ENCODE peak calls at places on chromosomes 5 and 9, in six cellular contexts. One of them, this sample, is unnamed.

GRCh38 chr5:96001262-96001661 is 39.6 kb upstream of the ELL2 start:
- DNase-seq in GM12891: no peak
- DNase-seq in RCC 7860: no peak
- DNase-seq in activated B cell treated with CpG ODN at 0.5 μM for 24 hours: no peak
- DNase-seq in RPMI8226: no peak
- DNase-seq in AG08395: no peak
- DNase-seq in this sample: peak

GRCh38 chr9:76643399-76644117 is 120.7 kb upstream of the PCA3 start:
- DNase-seq in RPMI8226: peak
- DNase-seq in activated B cell treated with CpG ODN at 0.5 μM for 24 hours: no peak
- DNase-seq in AG08395: no peak
- DNase-seq in RCC 7860: no peak
- DNase-seq in GM12891: no peak
- DNase-seq in this sample: no peak

GRCh38 chr5:176535101-176535654 is 2.0 kb downstream of the RNF44 start:
- DNase-seq in GM12891: no peak
- DNase-seq in RCC 7860: peak
- DNase-seq in activated B cell treated with CpG ODN at 0.5 μM for 24 hours: no peak
- DNase-seq in AG08395: peak
- DNase-seq in RPMI8226: peak
- DNase-seq in this sample: peak

GRCh38 chr9:3875371-3876132 is 349.8 kb upstream of the RFX3 start:
- DNase-seq in RCC 7860: peak
- DNase-seq in activated B cell treated with CpG ODN at 0.5 μM for 24 hours: no peak
- DNase-seq in RPMI8226: no peak
- DNase-seq in AG08395: no peak
- DNase-seq in GM12891: no peak
- DNase-seq in this sample: peak

GRCh38 chr5:124342027-124342471 is 404.4 kb downstream of the ZNF608 start:
- DNase-seq in RCC 7860: no peak
- DNase-seq in AG08395: peak
- DNase-seq in RPMI8226: no peak
- DNase-seq in GM12891: no peak
- DNase-seq in activated B cell treated with CpG ODN at 0.5 μM for 24 hours: no peak
- DNase-seq in this sample: peak

GRCh38 chr9:126232461-126232860 is 94.2 kb upstream of the MVB12B start:
- DNase-seq in AG08395: no peak
- DNase-seq in GM12891: no peak
- DNase-seq in RCC 7860: peak
- DNase-seq in activated B cell treated with CpG ODN at 0.5 μM for 24 hours: no peak
- DNase-seq in RPMI8226: no peak
- DNase-seq in this sample: no peak

GRCh38 chr5:6755519-6755918 is 42.3 kb downstream of the TENT4A start:
- DNase-seq in RCC 7860: no peak
- DNase-seq in AG08395: no peak
- DNase-seq in activated B cell treated with CpG ODN at 0.5 μM for 24 hours: no peak
- DNase-seq in RPMI8226: no peak
- DNase-seq in GM12891: no peak
- DNase-seq in this sample: no peak

GRCh38 chr5:151659001-151659754 is 27.5 kb downstream of the SPARC start:
- DNase-seq in AG08395: peak
- DNase-seq in GM12891: peak
- DNase-seq in activated B cell treated with CpG ODN at 0.5 μM for 24 hours: peak
- DNase-seq in RCC 7860: peak
- DNase-seq in RPMI8226: peak
- DNase-seq in this sample: peak

GRCh38 chr9:117926031-117926655 is 221.9 kb downstream of the TLR4 start:
- DNase-seq in RPMI8226: no peak
- DNase-seq in AG08395: no peak
- DNase-seq in activated B cell treated with CpG ODN at 0.5 μM for 24 hours: no peak
- DNase-seq in GM12891: no peak
- DNase-seq in RCC 7860: no peak
- DNase-seq in this sample: peak

GRCh38 chr5:95892784-95893354 is 68.8 kb downstream of the ELL2 start:
- DNase-seq in GM12891: no peak
- DNase-seq in RPMI8226: peak
- DNase-seq in AG08395: peak
- DNase-seq in RCC 7860: peak
- DNase-seq in activated B cell treated with CpG ODN at 0.5 μM for 24 hours: no peak
- DNase-seq in this sample: peak

GRCh38 chr5:115601709-115602584 is at the start of gene TICAM2:
- DNase-seq in AG08395: peak
- DNase-seq in RPMI8226: peak
- DNase-seq in activated B cell treated with CpG ODN at 0.5 μM for 24 hours: peak
- DNase-seq in RCC 7860: peak
- DNase-seq in GM12891: peak
- DNase-seq in this sample: peak

GRCh38 chr5:144142030-144142825 is 28.2 kb downstream of the YIPF5 start:
- DNase-seq in activated B cell treated with CpG ODN at 0.5 μM for 24 hours: no peak
- DNase-seq in GM12891: peak
- DNase-seq in RPMI8226: peak
- DNase-seq in AG08395: peak
- DNase-seq in RCC 7860: peak
- DNase-seq in this sample: peak

GRCh38 chr5:122999947-123000563 is 36.5 kb downstream of the PPIC start:
- DNase-seq in RCC 7860: no peak
- DNase-seq in activated B cell treated with CpG ODN at 0.5 μM for 24 hours: peak
- DNase-seq in RPMI8226: peak
- DNase-seq in GM12891: peak
- DNase-seq in AG08395: peak
- DNase-seq in this sample: peak

GRCh38 chr5:136724161-136724560 is 358.8 kb upstream of the TRPC7 start:
- DNase-seq in RPMI8226: no peak
- DNase-seq in GM12891: no peak
- DNase-seq in activated B cell treated with CpG ODN at 0.5 μM for 24 hours: no peak
- DNase-seq in RCC 7860: no peak
- DNase-seq in AG08395: no peak
- DNase-seq in this sample: no peak

GRCh38 chr5:23727271-23727670 is 219.9 kb downstream of the PRDM9 start:
- DNase-seq in GM12891: no peak
- DNase-seq in activated B cell treated with CpG ODN at 0.5 μM for 24 hours: no peak
- DNase-seq in RPMI8226: no peak
- DNase-seq in AG08395: no peak
- DNase-seq in RCC 7860: no peak
- DNase-seq in this sample: no peak

GRCh38 chr5:154220625-154221024 is 30.1 kb downstream of the GALNT10 start:
- DNase-seq in activated B cell treated with CpG ODN at 0.5 μM for 24 hours: no peak
- DNase-seq in RPMI8226: no peak
- DNase-seq in RCC 7860: peak
- DNase-seq in GM12891: no peak
- DNase-seq in AG08395: peak
- DNase-seq in this sample: peak

GRCh38 chr9:109463924-109464625 is 34.0 kb downstream of the PTPN3 start:
- DNase-seq in AG08395: no peak
- DNase-seq in RPMI8226: no peak
- DNase-seq in GM12891: no peak
- DNase-seq in activated B cell treated with CpG ODN at 0.5 μM for 24 hours: no peak
- DNase-seq in RCC 7860: no peak
- DNase-seq in this sample: no peak

GRCh38 chr5:119131530-119132313 is 60.8 kb downstream of the DMXL1 start:
- DNase-seq in RCC 7860: peak
- DNase-seq in RPMI8226: no peak
- DNase-seq in GM12891: no peak
- DNase-seq in AG08395: no peak
- DNase-seq in activated B cell treated with CpG ODN at 0.5 μM for 24 hours: no peak
- DNase-seq in this sample: peak

GRCh38 chr5:73789851-73790281 is 163.9 kb downstream of the ARHGEF28 start:
- DNase-seq in AG08395: no peak
- DNase-seq in GM12891: no peak
- DNase-seq in activated B cell treated with CpG ODN at 0.5 μM for 24 hours: no peak
- DNase-seq in RPMI8226: no peak
- DNase-seq in RCC 7860: no peak
- DNase-seq in this sample: peak

GRCh38 chr9:95211028-95211427 is 106.5 kb downstream of the FANCC start:
- DNase-seq in RCC 7860: no peak
- DNase-seq in activated B cell treated with CpG ODN at 0.5 μM for 24 hours: no peak
- DNase-seq in AG08395: no peak
- DNase-seq in RPMI8226: no peak
- DNase-seq in GM12891: no peak
- DNase-seq in this sample: no peak

GRCh38 chr9:122287214-122287613 is 22.5 kb downstream of the MRRF start:
- DNase-seq in activated B cell treated with CpG ODN at 0.5 μM for 24 hours: no peak
- DNase-seq in AG08395: no peak
- DNase-seq in RCC 7860: no peak
- DNase-seq in GM12891: no peak
- DNase-seq in RPMI8226: no peak
- DNase-seq in this sample: no peak

GRCh38 chr9:42388146-42388690 is 204.8 kb downstream of the SPATA31A6 start:
- DNase-seq in AG08395: peak
- DNase-seq in RCC 7860: no peak
- DNase-seq in activated B cell treated with CpG ODN at 0.5 μM for 24 hours: no peak
- DNase-seq in RPMI8226: no peak
- DNase-seq in GM12891: peak
- DNase-seq in this sample: no peak

GRCh38 chr9:2809692-2810423 is 34.0 kb downstream of the PUM3 start:
- DNase-seq in RPMI8226: no peak
- DNase-seq in RCC 7860: peak
- DNase-seq in AG08395: peak
- DNase-seq in activated B cell treated with CpG ODN at 0.5 μM for 24 hours: no peak
- DNase-seq in GM12891: no peak
- DNase-seq in this sample: peak

GRCh38 chr9:20872340-20872977 is 159.0 kb downstream of the HACD4 start:
- DNase-seq in activated B cell treated with CpG ODN at 0.5 μM for 24 hours: no peak
- DNase-seq in RCC 7860: peak
- DNase-seq in RPMI8226: no peak
- DNase-seq in AG08395: peak
- DNase-seq in GM12891: no peak
- DNase-seq in this sample: peak